ENCODE peak calls at places on chromosomes 5 and 9, in five cellular contexts. M is prostate gland, N is brain microvascular endothelial cell, J is lower lobe of right lung, H is HCT116. U is an unnamed sample.

GRCh38 chr5:125603321-125603720 is 819.9 kb upstream of the GRAMD2B start:
- DNase-seq in M (no peak), N (peak), J (no peak), H (no peak), U (no peak)

GRCh38 chr5:96677496-96677895 is 15.3 kb downstream of the CAST start:
- DNase-seq in M (no peak), N (no peak), J (no peak), H (no peak), U (no peak)

GRCh38 chr5:68368280-68368679 is 152.7 kb downstream of the PIK3R1 start:
- DNase-seq in M (no peak), N (no peak), J (no peak), H (no peak), U (no peak)

GRCh38 chr5:177539411-177539810 is 15.0 kb downstream of the FAM193B start:
- DNase-seq in M (no peak), N (peak), J (no peak), H (no peak), U (no peak)

GRCh38 chr9:108626743-108627142 is 229.0 kb downstream of the ACTL7B start:
- DNase-seq in M (no peak), N (no peak), J (no peak), H (no peak), U (no peak)

GRCh38 chr5:66361070-66361469 is 217.0 kb downstream of the SREK1 start:
- DNase-seq in M (no peak), N (no peak), J (no peak), H (no peak), U (no peak)

GRCh38 chr5:96256795-96257470 is 176.1 kb downstream of the PCSK1 start:
- DNase-seq in M (no peak), N (peak), J (no peak), H (peak), U (peak)

GRCh38 chr5:173881811-173882575 is 6.2 kb upstream of the CPEB4 start:
- DNase-seq in M (no peak), N (no peak), J (no peak), H (no peak), U (no peak)

GRCh38 chr9:119114681-119115080 is 254.6 kb downstream of the BRINP1 start:
- DNase-seq in M (no peak), N (no peak), J (no peak), H (no peak), U (no peak)

GRCh38 chr9:10705383-10705782 is 92.6 kb upstream of the PTPRD start:
- DNase-seq in M (no peak), N (no peak), J (no peak), H (no peak), U (no peak)

GRCh38 chr5:38641003-38641402 is 84.6 kb upstream of the LIFR start:
- DNase-seq in M (no peak), N (no peak), J (no peak), H (no peak), U (no peak)

GRCh38 chr9:73152953-73153352 is 1.3 kb downstream of the ANXA1 start:
- DNase-seq in M (no peak), N (no peak), J (no peak), H (no peak), U (no peak)

GRCh38 chr5:65366655-65367054 is 115.1 kb downstream of the ADAMTS6 start:
- DNase-seq in M (no peak), N (no peak), J (no peak), H (no peak), U (no peak)

GRCh38 chr5:116229131-116229530 is 144.3 kb downstream of the COMMD10 start:
- DNase-seq in M (no peak), N (no peak), J (no peak), H (no peak), U (no peak)

GRCh38 chr5:1789838-1790462 is 9.7 kb downstream of the MRPL36 start:
- DNase-seq in M (no peak), N (peak), J (no peak), H (no peak), U (no peak)

GRCh38 chr5:178664141-178664540 is 37.3 kb upstream of the CLK4 start:
- DNase-seq in M (no peak), N (no peak), J (no peak), H (no peak), U (no peak)

DNA sequence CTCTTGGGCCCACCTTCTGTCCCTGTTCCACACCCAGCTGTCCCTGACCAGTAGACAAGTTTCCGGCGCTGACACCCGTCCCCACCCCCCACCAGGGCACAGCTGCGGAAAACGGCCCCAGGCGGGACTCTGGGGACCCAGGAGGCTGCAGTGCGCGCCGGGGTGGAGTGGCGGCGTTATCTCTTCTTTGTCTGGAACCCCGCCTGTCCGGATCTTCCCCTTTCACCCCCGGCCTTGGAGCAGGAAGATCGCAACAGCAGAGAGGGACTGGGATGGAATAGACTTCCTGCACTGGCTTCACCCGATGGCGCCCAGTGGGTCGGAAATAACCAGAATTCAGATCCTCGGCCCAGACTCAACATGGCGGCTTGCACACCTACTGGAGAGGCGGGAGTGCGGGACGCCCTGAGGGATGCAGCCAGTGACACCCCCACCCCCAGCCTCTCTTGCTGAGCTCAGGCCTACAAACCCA is 4.7 kb downstream of the PAX5 start:
- DNase-seq in M (no peak), N (no peak), J (no peak), H (no peak), U (peak)
- TF ChIP-seq CTCF in M (no peak), N (no peak), J (no peak), H (no peak), U (no peak)

GRCh38 chr9:133149130-133150015 is 14.3 kb downstream of the GBGT1 start:
- DNase-seq in M (peak), N (peak), J (peak), H (peak), U (peak)
- TF ChIP-seq CTCF in M (peak), N (peak), J (peak), H (peak), U (no peak)

DNA sequence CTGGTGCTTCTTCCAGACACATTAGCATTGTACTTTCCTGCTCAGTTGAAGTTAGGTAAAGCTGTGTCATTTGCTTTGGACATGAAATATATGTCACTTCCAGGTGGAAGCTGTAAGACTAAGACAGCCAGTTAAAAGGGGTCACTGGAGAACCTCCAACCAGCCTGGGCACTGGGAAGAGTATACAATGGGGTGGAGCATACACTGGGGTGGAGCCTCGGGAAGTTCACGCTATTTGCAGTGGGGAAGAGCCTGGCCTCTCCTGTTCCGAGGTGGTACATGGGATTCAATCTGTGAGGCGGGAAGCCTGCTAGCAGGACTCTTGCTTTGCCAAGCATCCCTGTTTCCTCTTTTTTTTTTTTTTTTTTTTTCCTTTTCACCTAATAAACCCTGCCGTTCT is 145.3 kb downstream of the TTC39B start:
- DNase-seq in M (no peak), N (no peak), J (no peak), H (no peak), U (no peak)
- TF ChIP-seq CTCF in M (no peak), N (no peak), J (no peak), H (no peak), U (no peak)

DNA sequence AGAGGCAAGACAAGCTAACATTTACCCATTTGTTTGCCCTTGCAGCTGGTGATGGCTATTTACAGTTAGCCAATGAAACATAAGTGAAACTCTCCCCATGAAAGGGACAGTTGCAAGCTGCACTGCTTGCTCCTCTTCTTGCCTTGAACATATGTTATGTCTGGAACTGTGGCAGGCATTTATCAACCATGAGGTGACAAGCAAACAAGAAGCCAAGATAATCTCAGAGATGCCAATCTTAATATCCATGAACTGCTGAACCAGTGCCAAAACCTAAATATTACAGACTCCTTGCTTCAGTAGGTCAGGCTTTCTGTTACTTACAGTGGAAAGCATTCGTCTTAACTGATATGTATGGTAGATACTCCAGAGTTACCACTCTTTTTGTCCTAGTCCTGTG is 133.4 kb downstream of the ACTBL2 start:
- DNase-seq in M (no peak), N (no peak), J (no peak), H (no peak), U (no peak)
- TF ChIP-seq CTCF in M (no peak), N (no peak), J (no peak), H (no peak), U (no peak)

GRCh38 chr5:43386960-43387362 is 25.2 kb downstream of the CCL28 start:
- DNase-seq in M (no peak), N (no peak), J (no peak), H (no peak), U (no peak)
- TF ChIP-seq CTCF in M (no peak), N (no peak), J (no peak), H (no peak), U (no peak)

GRCh38 chr9:33452828-33453271 is 5.5 kb upstream of the AQP3 start:
- DNase-seq in M (peak), N (peak), J (peak), H (peak), U (peak)
- TF ChIP-seq CTCF in M (peak), N (peak), J (peak), H (peak), U (peak)

U was measured in nephron progenitor cell.